ENCODE peak calls at places on chromosomes 13 and 19, in six cellular contexts. E, S, R, U, H and Y are unnamed samples.

GRCh38 chr19:43784981-43785808 is 4.4 kb upstream of the KCNN4 start:
- DNase-seq in E (peak; percentile 71), S (peak; percentile 71), R (peak; percentile 80), U (no peak), H (peak; percentile 79), Y (peak; percentile 80)

GRCh38 chr13:91774397-91774796 is 376.0 kb downstream of the GPC5 start:
- DNase-seq in E (no peak), S (no peak), R (no peak), U (no peak), H (no peak), Y (no peak)

GRCh38 chr13:42274386-42275097 is 2.6 kb downstream of the AKAP11 start:
- DNase-seq in E (no peak), S (no peak), R (no peak), U (no peak), H (no peak), Y (no peak)

GRCh38 chr19:5434970-5435641 is 20.1 kb upstream of the ZNRF4 start:
- DNase-seq in E (no peak), S (no peak), R (no peak), U (no peak), H (peak; percentile 77), Y (no peak)

GRCh38 chr13:85616275-85616674 is 182.9 kb downstream of the SLITRK6 start:
- DNase-seq in E (no peak), S (no peak), R (no peak), U (no peak), H (no peak), Y (no peak)

GRCh38 chr13:99404005-99404755 is 97.0 kb upstream of the GPR183 start:
- DNase-seq in E (no peak), S (no peak), R (no peak), U (no peak), H (no peak), Y (no peak)

GRCh38 chr19:55041627-55042343 is 3.7 kb upstream of the GP6 start:
- DNase-seq in E (no peak), S (no peak), R (no peak), U (no peak), H (no peak), Y (no peak)

GRCh38 chr19:13981021-13981420 is 25.1 kb downstream of the RFX1 start:
- DNase-seq in E (no peak), S (no peak), R (no peak), U (no peak), H (no peak), Y (no peak)

GRCh38 chr13:62019858-62020257 is 604.2 kb upstream of the PCDH20 start:
- DNase-seq in E (no peak), S (no peak), R (no peak), U (no peak), H (no peak), Y (no peak)

GRCh38 chr13:22090114-22090513 is 419.2 kb downstream of the FGF9 start:
- DNase-seq in E (no peak), S (no peak), R (no peak), U (no peak), H (no peak), Y (no peak)

GRCh38 chr19:51593969-51594773 is 23.1 kb downstream of the ZNF175 start:
- DNase-seq in E (peak; percentile 98), S (peak; percentile 98), R (peak; percentile 91), U (peak; percentile 94), H (peak; percentile 97), Y (peak; percentile 68)

GRCh38 chr19:36030264-36031148 is 2.2 kb downstream of the CLIP3 start:
- DNase-seq in E (no peak), S (no peak), R (no peak), U (no peak), H (no peak), Y (no peak)

GRCh38 chr19:36604656-36605100 is 435 bp upstream of the ZNF382 start:
- DNase-seq in E (peak; percentile 65), S (peak; percentile 87), R (no peak), U (peak; percentile 82), H (peak; percentile 57), Y (no peak)

GRCh38 chr19:38952395-38953165 is 21.8 kb downstream of the MRPS12 start:
- DNase-seq in E (peak; percentile 76), S (peak; percentile 72), R (no peak), U (no peak), H (peak; percentile 49), Y (no peak)

GRCh38 chr13:66700336-66700735 is 529.8 kb downstream of the PCDH9 start:
- DNase-seq in E (peak; percentile 52), S (no peak), R (no peak), U (no peak), H (no peak), Y (no peak)

GRCh38 chr13:28830580-28830979 is 10.4 kb downstream of the MTUS2 start:
- DNase-seq in E (no peak), S (no peak), R (no peak), U (no peak), H (no peak), Y (no peak)

GRCh38 chr13:105336706-105337582 is 1198.5 kb downstream of the EFNB2 start:
- DNase-seq in E (no peak), S (no peak), R (no peak), U (no peak), H (no peak), Y (no peak)

GRCh38 chr19:33071887-33072286 is 7.2 kb upstream of the RHPN2 start:
- DNase-seq in E (no peak), S (no peak), R (no peak), U (no peak), H (no peak), Y (no peak)

GRCh38 chr19:4676955-4677731 is 7.0 kb upstream of the MYDGF start:
- DNase-seq in E (peak; percentile 11), S (no peak), R (peak; percentile 76), U (no peak), H (peak; percentile 40), Y (no peak)

GRCh38 chr13:107461751-107462150 is 753.6 kb downstream of the LIG4 start:
- DNase-seq in E (peak; percentile 28), S (no peak), R (no peak), U (no peak), H (no peak), Y (no peak)

GRCh38 chr19:3398900-3399278 is 32.5 kb downstream of the NFIC start:
- DNase-seq in E (no peak), S (no peak), R (no peak), U (no peak), H (no peak), Y (no peak)

GRCh38 chr19:17311455-17312248 is 2.3 kb downstream of the DDA1 start:
- DNase-seq in E (no peak), S (no peak), R (no peak), U (no peak), H (peak; percentile 90), Y (no peak)